ENCODE peak calls at places on chromosomes 1 and 21, in five cellular contexts. F, E, P, Y and A are unnamed samples. For H3K27me3, the result is how much of the 10 kb centered on the place peaks cover.

GRCh38 chr1:57403201-57403600 is 20.7 kb downstream of the DAB1 start:
- DNase-seq in E (no peak), F (no peak), Y (no peak), P (no peak), A (no peak)

GRCh38 chr21:45404726-45405270 is at the start of gene COL18A1:
- DNase-seq in Y (peak), E (peak), F (peak), P (no peak), A (no peak)

GRCh38 chr21:46110499-46111192 is 12.7 kb downstream of the COL6A2 start:
- DNase-seq in E (peak), P (no peak), Y (peak), F (no peak), A (no peak)

GRCh38 chr1:210236840-210237409 is 4.3 kb downstream of the SERTAD4 start:
- DNase-seq in F (peak), Y (no peak), P (no peak), E (no peak), A (no peak)

GRCh38 chr1:15866696-15867687 is 19.5 kb downstream of the SPEN start:
- DNase-seq in P (no peak), F (peak), Y (no peak), E (no peak), A (no peak)

GRCh38 chr1:204443871-204444581 is 32.4 kb upstream of the PPP1R15B start:
- DNase-seq in E (no peak), P (no peak), Y (no peak), F (peak), A (no peak)

GRCh38 chr1:33436557-33437296 is 5.8 kb upstream of the PHC2 start:
- DNase-seq in P (no peak), E (peak), F (no peak), Y (no peak), A (no peak)

GRCh38 chr1:234617135-234617985 is 7.4 kb upstream of the IRF2BP2 start:
- DNase-seq in Y (no peak), E (no peak), F (peak), P (no peak), A (no peak)

GRCh38 chr21:37986751-37987399 is 70.6 kb upstream of the KCNJ6 start:
- DNase-seq in Y (no peak), P (no peak), F (no peak), E (no peak), A (no peak)

GRCh38 chr1:118963456-118964430 is 24.4 kb downstream of the TBX15 start:
- DNase-seq in Y (no peak), E (no peak), F (peak), P (no peak), A (no peak)

GRCh38 chr1:27868932-27869718 is 3.2 kb upstream of the THEMIS2 start:
- DNase-seq in Y (peak), E (no peak), F (no peak), P (no peak), A (no peak)

GRCh38 chr21:42225042-42225441 is 6.1 kb downstream of the ABCG1 start:
- DNase-seq in P (no peak), Y (no peak), F (no peak), E (no peak), A (no peak)

DNA sequence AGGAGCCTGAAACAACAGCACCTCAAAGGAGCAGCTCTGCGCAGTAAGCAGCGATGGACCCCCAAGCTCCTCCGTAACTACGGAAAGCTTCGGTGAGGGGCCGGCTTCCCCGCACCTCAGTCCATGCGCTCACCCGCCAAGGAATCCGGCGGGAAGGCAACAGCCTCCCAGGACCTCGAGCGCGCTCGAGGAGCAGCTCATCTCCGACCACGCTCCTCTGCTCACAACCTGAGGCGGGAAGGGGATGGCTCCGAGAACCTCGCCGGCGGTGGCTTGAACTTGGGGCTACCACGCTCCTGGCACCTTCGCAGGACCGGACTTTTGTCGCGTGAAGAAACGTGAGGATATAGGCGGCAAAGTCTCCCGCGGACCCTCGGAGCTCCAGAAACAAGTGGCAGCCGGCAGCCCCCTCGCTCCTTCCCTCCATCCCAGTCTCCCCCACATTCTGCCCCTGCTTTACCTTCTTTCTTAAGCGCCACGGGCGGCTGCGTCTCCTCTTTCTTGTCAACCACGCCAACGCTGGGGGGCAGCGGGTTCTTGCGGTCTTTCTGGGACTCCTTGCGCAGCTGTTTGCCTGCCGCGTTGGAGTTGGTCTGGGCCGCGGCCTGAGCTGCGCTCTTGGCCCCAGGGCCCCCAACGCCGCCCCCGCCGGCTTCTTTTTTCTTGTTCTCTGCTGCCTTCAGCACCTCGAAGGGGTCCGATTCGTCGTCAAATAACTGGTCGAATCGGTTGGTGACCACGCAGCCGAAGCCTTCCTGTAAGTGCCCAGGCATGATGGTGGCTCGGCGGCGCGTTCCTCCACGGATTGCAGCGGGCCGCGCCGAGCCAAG is 459 bp downstream of the SERBP1 start:
- DNase-seq in F (no peak), E (peak), P (no peak), Y (peak), A (no peak)
- TF ChIP-seq CTCF in F (no peak), E (no peak), P (no peak), Y (no peak), A (no peak)

GRCh38 chr1:235650341-235651169 is 971 bp upstream of the GNG4 start:
- DNase-seq in P (no peak), Y (no peak), F (no peak), E (no peak), A (no peak)
- H3K4me3 ChIP-seq in P (peak), Y (peak), F (peak), E (peak), A (peak)

DNA sequence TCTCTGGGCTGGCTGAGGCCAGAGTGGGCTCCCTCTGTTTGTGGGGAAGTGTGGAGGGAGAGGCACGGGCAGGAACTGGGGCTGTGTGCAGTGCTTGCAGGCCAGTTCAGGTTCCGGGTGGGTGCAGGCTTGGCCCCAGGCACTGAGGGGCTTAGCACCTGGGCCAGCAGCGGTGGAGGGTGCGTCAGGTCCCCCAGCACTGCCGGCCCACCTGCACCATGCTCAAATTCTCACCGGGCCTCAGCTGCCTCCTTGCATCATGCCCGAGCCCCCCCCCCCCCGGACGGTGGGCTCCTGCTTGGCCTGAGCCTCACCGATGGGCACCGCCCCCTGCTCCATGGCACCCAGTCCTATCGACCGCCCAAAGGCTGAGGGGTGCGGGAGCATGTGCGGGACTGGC is 26.3 kb upstream of the FCGR2A start:
- DNase-seq in E (no peak), Y (no peak), F (no peak), P (no peak), A (no peak)
- H3K27me3 ChIP-seq in E (half or more), Y (under half), F (under half), P (under half), A (under half)

DNA sequence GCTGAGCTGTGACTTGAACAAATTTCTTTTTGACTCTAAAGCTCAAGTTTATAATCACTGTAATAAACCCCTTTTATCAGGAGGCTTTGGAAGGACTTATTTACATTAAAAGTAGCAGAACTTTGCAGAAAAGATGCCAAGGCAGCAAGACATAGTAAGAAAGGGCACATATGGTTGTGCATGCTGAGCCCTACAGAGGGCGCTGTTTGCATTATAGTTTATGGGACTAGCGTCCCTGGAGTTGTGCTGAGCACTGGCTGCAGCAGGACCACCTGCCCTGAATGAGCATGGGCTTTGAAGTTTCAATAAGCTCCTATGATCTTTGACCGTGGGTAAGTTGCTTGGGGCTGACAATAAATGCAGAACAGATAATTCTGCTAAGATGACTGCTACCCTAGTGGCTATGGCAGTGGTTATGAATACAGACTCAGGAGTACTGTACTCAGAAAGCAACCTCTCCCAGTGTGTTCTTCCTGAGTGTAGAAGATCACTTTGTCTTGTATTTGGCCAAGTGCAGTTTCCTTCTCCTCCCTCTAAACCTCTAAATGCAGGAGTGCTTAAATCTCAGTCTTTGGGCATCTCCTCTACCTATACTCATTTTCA is 45.4 kb upstream of the USP1 start:
- DNase-seq in F (no peak), E (no peak), P (no peak), Y (no peak), A (no peak)
- TF ChIP-seq CTCF in F (peak), E (no peak), P (peak), Y (peak), A (peak)

DNA sequence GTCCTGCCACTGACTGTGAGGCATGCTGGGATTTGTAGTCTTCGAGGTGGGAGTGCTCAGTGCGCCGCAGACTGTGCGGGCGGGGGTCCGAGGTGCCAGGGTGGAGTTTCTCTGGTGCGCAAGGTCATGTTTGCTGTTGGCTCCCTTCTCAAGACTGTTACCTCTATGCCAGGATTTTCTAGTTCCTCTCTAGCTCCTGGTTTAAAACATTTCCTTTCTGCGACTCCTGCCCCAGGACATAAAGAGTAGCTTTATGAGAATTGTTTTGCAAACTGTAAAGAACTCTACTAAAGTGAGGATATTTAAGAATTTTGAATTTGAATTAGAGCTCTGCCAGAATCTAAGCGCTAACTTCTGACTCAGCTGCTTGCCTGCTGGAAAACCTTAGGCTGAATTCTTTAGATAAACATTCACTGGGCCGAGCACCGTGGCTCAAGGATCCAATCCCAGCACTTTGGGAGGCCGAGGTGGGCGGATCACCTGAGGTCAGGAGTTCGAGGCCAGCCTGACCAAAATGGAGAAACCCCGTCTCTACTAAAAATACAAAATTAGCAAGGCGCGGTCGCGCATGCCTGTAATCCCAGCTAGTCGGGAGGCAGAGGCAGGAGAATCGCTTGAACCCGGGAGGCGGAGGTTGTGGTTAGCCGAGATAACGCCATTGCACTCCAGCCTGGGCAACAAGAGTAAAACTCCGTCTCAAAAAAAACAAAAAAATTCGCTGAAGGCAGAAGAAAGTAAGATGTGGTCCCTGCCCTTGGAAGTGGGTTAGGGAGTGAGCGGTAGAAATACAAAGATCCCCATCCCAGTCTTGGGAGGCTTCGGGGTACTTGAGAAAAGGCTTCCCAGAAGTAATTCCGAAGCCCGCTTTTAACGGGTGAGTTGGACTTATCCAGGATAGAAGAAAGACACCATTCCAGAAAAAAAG is 992 bp upstream of the USP48 start:
- DNase-seq in Y (peak), E (peak), P (peak), F (peak), A (peak)
- H3K4me3 ChIP-seq in Y (peak), E (peak), P (peak), F (peak), A (peak)

GRCh38 chr1:6414881-6415280 is 4.8 kb downstream of the HES2 start:
- DNase-seq in E (no peak), Y (no peak), P (no peak), F (no peak), A (no peak)
- H3K27me3 ChIP-seq in E (half or more), Y (half or more), P (under half), F (under half), A (half or more)